ENCODE peak calls at places on chromosome 12, in four cellular contexts. L is Daoy, G is mesothelial cell of epicardium, F is cardiac fibroblast. C is an unnamed sample.

GRCh38 chr12:115450017-115450416 is 766.0 kb upstream of the TBX3 start:
- DNase-seq in L (no peak), G (no peak), F (no peak), C (no peak)

GRCh38 chr12:91990525-91990924 is 155.1 kb downstream of the BTG1 start:
- DNase-seq in L (no peak), G (no peak), F (peak), C (no peak)

GRCh38 chr12:53466640-53467039 is 14.7 kb downstream of the PCBP2 start:
- DNase-seq in L (no peak), G (no peak), F (no peak), C (no peak)

GRCh38 chr12:26406391-26406790 is 211.0 kb downstream of the SSPN start:
- DNase-seq in L (no peak), G (no peak), F (no peak), C (no peak)

GRCh38 chr12:117042171-117042809 is 56.9 kb downstream of the TESC start:
- DNase-seq in L (peak), G (no peak), F (peak), C (no peak)

GRCh38 chr12:28460420-28461130 is 270.3 kb downstream of the CCDC91 start:
- DNase-seq in L (no peak), G (no peak), F (no peak), C (no peak)

GRCh38 chr12:124542021-124542941 is 25.1 kb downstream of the NCOR2 start:
- DNase-seq in L (peak), G (no peak), F (no peak), C (no peak)

GRCh38 chr12:95859947-95860850 is 1.4 kb downstream of the SNRPF start:
- DNase-seq in L (no peak), G (no peak), F (peak), C (no peak)

GRCh38 chr12:118064608-118065007 is 3.6 kb upstream of the WSB2 start:
- DNase-seq in L (no peak), G (no peak), F (no peak), C (peak)

GRCh38 chr12:122827258-122827657 is 8.0 kb upstream of the HIP1R start:
- DNase-seq in L (no peak), G (no peak), F (no peak), C (no peak)

GRCh38 chr12:106315523-106315922 is 13.0 kb downstream of the TCP11L2 start:
- DNase-seq in L (no peak), G (no peak), F (no peak), C (no peak)

GRCh38 chr12:109880049-109880931 is at the start of gene GLTP:
- DNase-seq in L (peak), G (peak), F (peak), C (peak)

GRCh38 chr12:108570743-108571603 is 8.6 kb downstream of the ISCU start:
- DNase-seq in L (no peak), G (no peak), F (peak), C (peak)

C was measured in A673.